ENCODE peak calls at places on chromosomes 4 and X, in five cellular contexts. R, Y, J, M and U are unnamed samples.

GRCh38 chrX:103061486-103061885 is 2.5 kb downstream of the BEX1 start:
- DNase-seq in R (no peak), Y (no peak), M (no peak), J (no peak), U (no peak)

GRCh38 chr4:70061980-70062379 is 11.7 kb downstream of the HTN1 start:
- DNase-seq in Y (no peak), J (no peak), R (no peak), M (no peak), U (no peak)

GRCh38 chr4:80012291-80012690 is 60.7 kb downstream of the ANTXR2 start:
- DNase-seq in J (no peak), Y (no peak), M (no peak), R (no peak), U (no peak)

GRCh38 chrX:32041181-32041580 is 969.3 kb upstream of the FTHL17 start:
- DNase-seq in R (no peak), M (no peak), Y (no peak), J (no peak), U (no peak)

GRCh38 chr4:82621212-82621611 is 59.4 kb upstream of the TMEM150C start:
- DNase-seq in Y (no peak), R (no peak), M (no peak), J (no peak), U (no peak)

GRCh38 chrX:20665441-20665840 is 398.7 kb upstream of the RPS6KA3 start:
- DNase-seq in J (no peak), M (no peak), R (no peak), Y (peak), U (no peak)

GRCh38 chr4:185932491-185932890 is 120.5 kb upstream of the SORBS2 start:
- DNase-seq in Y (peak), R (no peak), M (no peak), J (no peak), U (no peak)

GRCh38 chr4:140110542-140110941 is 43.4 kb downstream of the MAML3 start:
- DNase-seq in M (no peak), Y (no peak), R (no peak), J (no peak), U (no peak)

GRCh38 chrX:139204903-139205667 is 325.5 kb upstream of the F9 start:
- DNase-seq in J (no peak), M (peak), Y (peak), R (peak), U (peak)

GRCh38 chrX:106306391-106306947 is 138.4 kb downstream of the PWWP3B start:
- DNase-seq in R (no peak), M (no peak), Y (no peak), J (no peak), U (no peak)

GRCh38 chrX:136318895-136319597 is 18.3 kb downstream of the ADGRG4 start:
- DNase-seq in Y (no peak), M (no peak), R (no peak), J (no peak), U (no peak)

GRCh38 chr4:2798399-2799301 is 5.8 kb downstream of the SH3BP2 start:
- DNase-seq in J (no peak), R (peak), Y (no peak), M (no peak), U (no peak)

GRCh38 chrX:37785569-37785968 is 5.7 kb downstream of the CYBB start:
- DNase-seq in M (no peak), J (no peak), Y (no peak), R (no peak), U (no peak)

GRCh38 chrX:103360092-103360491 is 3.8 kb downstream of the TCEAL9 start:
- DNase-seq in M (no peak), R (no peak), Y (no peak), J (no peak), U (no peak)

GRCh38 chrX:7028246-7028645 is 119.3 kb upstream of the STS start:
- DNase-seq in J (no peak), M (no peak), R (no peak), Y (peak), U (no peak)

GRCh38 chr4:76377481-76377901 is 43.5 kb downstream of the CCDC158 start:
- DNase-seq in Y (no peak), M (peak), J (no peak), R (no peak), U (no peak)

GRCh38 chr4:24476209-24476781 is 108.1 kb downstream of the DHX15 start:
- DNase-seq in M (peak), R (no peak), J (no peak), Y (peak), U (no peak)

GRCh38 chrX:12894074-12894691 is 12.2 kb upstream of the TLR8 start:
- DNase-seq in R (no peak), Y (peak), J (peak), M (peak), U (peak)

GRCh38 chrX:53076671-53077070 is 5.5 kb upstream of the TSPYL2 start:
- DNase-seq in J (no peak), R (no peak), M (no peak), Y (no peak), U (no peak)

GRCh38 chrX:30668581-30668980 is 15.4 kb downstream of the GK start:
- DNase-seq in M (no peak), R (no peak), J (no peak), Y (no peak), U (no peak)

GRCh38 chrX:18377802-18378201 is 23.3 kb upstream of the SCML2 start:
- DNase-seq in R (no peak), M (peak), Y (peak), J (no peak), U (peak)

GRCh38 chr4:23333556-23333945 is 556.3 kb downstream of the PPARGC1A start:
- DNase-seq in M (no peak), J (no peak), R (no peak), Y (no peak), U (no peak)

GRCh38 chrX:133440081-133440796 is 24.9 kb upstream of the GPC4 start:
- DNase-seq in J (no peak), R (no peak), M (no peak), Y (no peak), U (no peak)

GRCh38 chr4:140286503-140286902 is 86.9 kb upstream of the SCOC start:
- DNase-seq in R (peak), Y (peak), J (no peak), M (no peak), U (no peak)

GRCh38 chr4:3856604-3857204 is 90.5 kb downstream of the ADRA2C start:
- DNase-seq in J (no peak), M (no peak), R (no peak), Y (no peak), U (no peak)
- TF ChIP-seq CTCF in J (no peak), M (no peak), R (no peak), Y (no peak), U (no peak)

GRCh38 chr4:172809319-172809718 is 359.3 kb upstream of the GALNT7 start:
- DNase-seq in R (no peak), Y (no peak), J (no peak), M (no peak), U (peak)
- TF ChIP-seq CTCF in R (no peak), Y (no peak), J (no peak), M (no peak), U (no peak)

DNA sequence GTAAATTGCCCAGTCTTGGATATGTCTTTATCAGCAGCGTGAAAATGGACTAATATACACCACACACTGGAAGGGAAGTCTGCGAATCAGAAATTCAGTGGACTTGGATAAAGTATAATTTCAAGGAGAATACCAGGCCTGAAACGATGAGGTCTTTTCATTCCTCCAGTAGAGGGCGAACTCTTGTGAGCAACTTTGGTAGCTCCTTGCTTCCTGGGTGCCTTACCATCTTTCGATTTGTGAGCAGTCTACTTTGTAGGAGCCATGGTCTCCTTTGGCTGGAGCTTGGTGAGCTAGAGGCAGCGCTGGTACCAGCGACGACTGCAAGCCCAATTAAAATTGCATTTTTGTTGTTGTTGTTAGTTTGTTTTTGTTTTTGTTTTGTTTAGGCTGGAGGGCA is 791.9 kb downstream of the FAT4 start:
- DNase-seq in R (no peak), M (peak), J (no peak), Y (peak), U (no peak)
- TF ChIP-seq CTCF in R (no peak), M (no peak), J (no peak), Y (peak), U (peak)

GRCh38 chrX:151370906-151371305 is 26.1 kb upstream of the VMA21 start:
- DNase-seq in R (no peak), J (no peak), M (peak), Y (no peak), U (peak)
- TF ChIP-seq CTCF in R (no peak), J (no peak), M (no peak), Y (no peak), U (peak)

DNA sequence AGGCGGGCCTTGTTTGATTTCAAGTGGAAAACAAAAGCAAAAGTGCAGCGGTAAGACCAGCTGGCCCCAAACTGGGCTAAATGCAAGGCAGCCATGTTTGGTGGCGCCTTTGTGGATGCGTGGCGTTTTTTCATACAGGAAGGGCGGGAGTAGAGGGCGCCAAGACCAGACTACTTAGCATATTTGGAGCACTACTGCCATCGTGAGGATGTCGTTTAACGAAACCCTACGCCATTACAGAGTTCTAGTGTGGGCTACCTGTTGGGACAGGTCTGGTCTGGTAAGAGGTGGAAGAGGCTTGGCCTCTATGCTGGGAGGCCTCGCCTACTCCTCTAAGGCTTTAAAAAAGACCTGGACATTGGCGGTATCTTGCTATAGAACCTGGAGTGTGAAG is 230.7 kb upstream of the STK26 start:
- DNase-seq in M (peak), R (peak), Y (peak), J (no peak), U (no peak)
- TF ChIP-seq CTCF in M (peak), R (peak), Y (no peak), J (no peak), U (no peak)